ENCODE peak calls at places on chromosome 17, in five cellular contexts. Q is GM12878, H is K562, A is A549, Y is H1. W is an unnamed sample.

GRCh38 chr17:38735161-38735997 is 5.2 kb downstream of the CISD3 start:
- DNase-seq in A (peak; percentile 93), H (peak; percentile 82), Y (no peak), Q (no peak), W (peak; percentile 33)

GRCh38 chr17:40061532-40062038 is 1.2 kb upstream of the THRA start:
- DNase-seq in H (no peak), Y (no peak), Q (no peak), A (no peak), W (no peak)

GRCh38 chr17:8791910-8792270 is 7.3 kb downstream of the MFSD6L start:
- DNase-seq in Y (no peak), A (no peak), Q (no peak), H (no peak), W (no peak)

GRCh38 chr17:16999931-17000625 is 28.2 kb upstream of the TNFRSF13B start:
- DNase-seq in H (no peak), Y (no peak), Q (no peak), A (no peak), W (no peak)

GRCh38 chr17:7043544-7044268 is at the start of gene SLC16A11:
- DNase-seq in A (no peak), H (no peak), Q (no peak), Y (no peak), W (no peak)

GRCh38 chr17:74210191-74211140 is 2.9 kb upstream of the TTYH2 start:
- DNase-seq in Q (no peak), H (peak; percentile 83), A (peak; percentile 95), Y (no peak), W (peak; percentile 44)

GRCh38 chr17:6429266-6429665 is 5.7 kb downstream of the AIPL1 start:
- DNase-seq in A (no peak), Q (no peak), H (no peak), Y (no peak), W (no peak)

GRCh38 chr17:17028059-17028877 is 14.0 kb upstream of the MPRIP start:
- DNase-seq in Y (peak; percentile 56), H (peak; percentile 90), A (peak; percentile 99), Q (no peak), W (peak; percentile 94)

GRCh38 chr17:66949501-66949900 is 15.0 kb upstream of the CACNG4 start:
- DNase-seq in Y (no peak), A (no peak), H (no peak), Q (no peak), W (no peak)

GRCh38 chr17:41131979-41132378 is 8.0 kb upstream of the KRTAP4-12 start:
- DNase-seq in A (no peak), Y (no peak), Q (no peak), H (no peak), W (peak; percentile 23)

GRCh38 chr17:31462261-31462660 is 70.8 kb downstream of the RAB11FIP4 start:
- DNase-seq in A (no peak), Q (no peak), H (no peak), Y (no peak), W (no peak)

GRCh38 chr17:41505836-41506767 is 690 bp upstream of the KRT13 start:
- DNase-seq in Y (no peak), H (peak; percentile 49), Q (no peak), A (no peak), W (no peak)

GRCh38 chr17:73346763-73347162 is 35.0 kb upstream of the CDC42EP4 start:
- DNase-seq in H (no peak), Q (no peak), Y (no peak), A (no peak), W (no peak)

GRCh38 chr17:79983456-79983855 is 52.2 kb downstream of the TBC1D16 start:
- DNase-seq in Q (no peak), H (no peak), A (no peak), Y (no peak), W (no peak)

GRCh38 chr17:30358055-30358760 is 20.5 kb upstream of the CPD start:
- DNase-seq in H (no peak), Y (no peak), Q (no peak), A (no peak), W (no peak)

DNA sequence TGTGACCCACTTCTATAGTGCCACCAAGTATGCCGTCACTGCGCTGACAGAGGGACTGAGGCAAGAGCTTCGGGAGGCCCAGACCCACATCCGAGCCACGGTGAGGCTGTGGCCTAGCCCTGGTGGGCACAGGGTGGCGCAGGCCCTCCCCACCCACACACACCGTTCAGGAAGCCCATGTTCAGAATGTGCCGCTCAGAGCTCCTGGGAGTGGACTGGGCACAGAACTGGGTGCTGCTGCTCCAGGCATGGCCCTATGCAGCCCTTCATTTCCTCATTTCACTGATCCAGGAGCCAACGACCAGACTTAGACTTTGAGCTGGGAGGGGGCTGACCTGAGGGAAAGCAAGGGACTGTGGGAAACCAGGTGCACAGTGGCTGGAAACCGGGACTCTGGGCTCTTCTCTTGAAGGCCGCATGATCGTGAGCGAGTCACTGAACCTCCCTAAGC is 2.4 kb upstream of the MRM1 start:
- DNase-seq in Q (no peak), H (no peak), Y (no peak), A (no peak), W (no peak)
- H3K4me3 ChIP-seq in Q (no peak overlapping the region), H (no peak overlapping the region), Y (no peak overlapping the region), A (no peak overlapping the region), W (no peak overlapping the region)

DNA sequence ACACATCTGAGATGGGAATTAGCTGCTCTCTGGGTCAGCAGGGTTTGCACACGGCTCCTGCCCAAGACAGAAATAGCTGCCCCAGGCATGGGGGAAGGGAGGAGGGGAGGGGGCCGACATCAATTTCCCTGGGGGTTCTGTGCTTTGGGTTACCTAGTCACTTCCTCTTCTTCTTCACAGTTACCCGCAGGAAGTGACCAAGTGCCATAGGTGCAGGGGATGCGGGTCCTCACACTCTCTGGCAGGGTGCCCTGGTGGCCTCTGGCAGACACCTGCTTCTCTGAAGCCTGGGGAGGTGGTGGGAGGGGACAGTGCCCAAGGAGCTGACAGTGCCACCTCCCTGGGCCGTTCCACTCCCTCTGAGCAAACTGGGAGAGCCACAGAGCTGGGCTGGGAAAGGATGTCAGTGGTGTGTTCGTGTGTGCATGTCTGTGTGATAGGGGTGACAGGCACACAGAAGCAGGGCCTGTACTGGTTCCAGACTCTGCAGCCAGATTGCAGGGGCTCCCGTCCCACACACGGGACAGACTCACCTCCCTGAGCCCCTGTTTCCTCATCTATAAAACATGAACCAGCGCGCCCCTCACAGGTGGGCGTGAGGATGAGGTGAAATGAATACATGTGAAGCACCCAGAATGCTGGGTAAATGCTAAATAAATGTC is 18.2 kb downstream of the SCN4A start:
- DNase-seq in Y (no peak), Q (no peak), A (no peak), H (no peak), W (no peak)
- TF ChIP-seq KDM1A in Y (no peak), Q (no peak), A (no peak), H (no peak), W (no peak)

GRCh38 chr17:82299452-82299851 is 18.0 kb downstream of the CD7 start:
- DNase-seq in A (no peak), Q (no peak), Y (no peak), H (no peak), W (no peak)

GRCh38 chr17:82297804-82298537 is 19.4 kb downstream of the CD7 start:
- DNase-seq in H (peak; percentile 85), Y (no peak), A (peak; percentile 98), Q (peak; percentile 80), W (no peak)

GRCh38 chr17:82297280-82297803 is 20.1 kb downstream of the CD7 start:
- DNase-seq in Y (no peak), A (peak; percentile 93), H (peak; percentile 59), Q (peak; percentile 50), W (no peak)

GRCh38 chr17:82300228-82300627 is 17.2 kb downstream of the CD7 start:
- DNase-seq in H (no peak), Y (no peak), A (no peak), Q (no peak), W (no peak)

GRCh38 chr17:82298538-82299421 is 18.6 kb downstream of the CD7 start:
- DNase-seq in Y (no peak), H (no peak), A (no peak), Q (no peak), W (no peak)
- H3K4me3 ChIP-seq in Y (no peak overlapping the region), H (no peak overlapping the region), A (peak overlapping the region; percentile 42), Q (peak overlapping the region; percentile 79), W (peak overlapping the region; percentile 78)

GRCh38 chr17:78658281-78658785 is 81.1 kb upstream of the DNAH17 start:
- DNase-seq in H (no peak), Y (no peak), Q (no peak), A (no peak), W (no peak)
- TF ChIP-seq KDM1A in H (no peak), Y (no peak), Q (no peak), A (no peak), W (no peak)

GRCh38 chr17:36657390-36657762 is 56.0 kb downstream of the MRM1 start:
- DNase-seq in H (no peak), A (no peak), Q (no peak), Y (no peak), W (no peak)
- H3K4me3 ChIP-seq in H (no peak overlapping the region), A (no peak overlapping the region), Q (no peak overlapping the region), Y (peak overlapping the region; percentile 67), W (peak overlapping the region; percentile 37)

GRCh38 chr17:48150602-48151001 is 43.0 kb downstream of the SNX11 start:
- DNase-seq in A (no peak), Y (no peak), Q (no peak), H (no peak), W (no peak)

GRCh38 chr17:48161127-48161905 is 53.8 kb downstream of the SNX11 start:
- DNase-seq in Q (no peak), A (no peak), Y (no peak), H (no peak), W (no peak)

GRCh38 chr17:48160177-48160967 is 52.8 kb downstream of the SNX11 start:
- DNase-seq in H (no peak), A (no peak), Q (no peak), Y (peak; percentile 88), W (no peak)

GRCh38 chr17:48153711-48154642 is 46.4 kb downstream of the SNX11 start:
- DNase-seq in Q (no peak), H (peak; percentile 70), Y (no peak), A (peak; percentile 75), W (peak; percentile 68)

DNA sequence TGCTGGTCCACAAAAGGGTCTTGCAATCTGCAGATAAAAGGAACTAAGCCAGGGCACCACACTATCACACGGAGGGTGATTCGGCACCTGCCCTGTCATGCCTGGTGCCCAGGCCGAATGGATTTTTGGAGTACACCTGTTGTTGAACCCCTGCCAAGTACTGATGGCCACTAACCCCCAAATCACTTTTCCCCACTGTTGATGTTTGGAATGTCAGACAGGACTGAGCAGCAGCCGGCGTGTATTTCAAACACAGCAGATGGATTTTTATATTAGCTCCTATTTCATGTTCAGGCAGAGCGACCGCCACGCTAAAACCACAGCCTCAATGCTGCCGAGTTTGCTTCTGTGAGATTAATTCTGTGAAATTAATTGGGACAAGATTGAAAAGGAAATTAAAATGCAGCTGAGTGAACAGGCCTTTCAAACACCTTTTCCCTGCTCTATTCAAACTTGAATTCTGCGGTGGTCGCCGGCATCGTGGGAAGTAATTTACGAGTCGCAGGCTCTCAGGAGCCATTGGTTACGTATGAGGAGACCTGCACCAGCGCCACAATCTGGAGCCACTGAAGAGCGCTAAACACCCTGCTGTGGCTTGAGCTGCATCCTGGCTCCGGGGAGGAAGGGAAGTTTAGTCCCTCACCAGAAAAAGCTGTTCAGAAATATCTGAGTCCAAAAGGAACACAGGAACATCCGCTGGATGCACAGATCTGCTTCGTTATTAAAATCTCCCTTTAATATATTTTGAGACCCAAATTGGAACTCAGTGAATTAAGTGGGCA is 48.5 kb downstream of the SNX11 start:
- DNase-seq in Q (no peak), Y (no peak), H (no peak), A (no peak), W (no peak)
- TF ChIP-seq KDM1A in Q (no peak), Y (no peak), H (no peak), A (no peak), W (no peak)

GRCh38 chr17:3916013-3916696 is at the start of gene P2RX1:
- DNase-seq in A (no peak), Q (no peak), H (peak; percentile 83), Y (no peak), W (no peak)
- H3K4me3 ChIP-seq in A (no peak within 1 kb of the TSS), Q (peak within 1 kb of the TSS; percentile 52), H (peak within 1 kb of the TSS; percentile 55), Y (no peak within 1 kb of the TSS), W (no peak within 1 kb of the TSS)